ENCODE peak calls at places on chromosomes 7 and 10, in nine cellular contexts. C is NCI-H2081; W is RPMI7951; P is naive B cell; S is stimulated activated naive CD8-positive, alpha-beta T cell treated with anti-CD3 and anti-CD28 coated beads, Interleukin-15, amount 100 ng/mL, for 72 hours; H is cardiac fibroblast; J is neural crest cell; D is activated CD4-positive, alpha-beta T cell treated with anti-CD3 and anti-CD28 coated beads, Interleukin-2, amount 50 U/mL, for 4 hours; Q is stimulated activated CD8-positive, alpha-beta memory T cell treated with anti-CD3 and anti-CD28 coated beads, Interleukin-4, amount 100 ng/mL, for 4 hours. K is an unnamed sample.

GRCh38 chr7:115533785-115534184 is 496.8 kb downstream of the TFEC start:
- DNase-seq in P (no peak), C (no peak), J (no peak), H (no peak), Q (no peak), S (no peak), D (no peak), W (no peak), K (peak; percentile 2)

GRCh38 chr10:79066460-79067240 is 2.1 kb upstream of the ZMIZ1 start:
- DNase-seq in W (peak; percentile 40), Q (no peak), C (peak; percentile 23), D (no peak), H (peak; percentile 33), S (no peak), P (no peak), J (peak; percentile 20), K (no peak)

GRCh38 chr10:30051220-30051619 is 8.2 kb downstream of the JCAD start:
- DNase-seq in D (no peak), C (no peak), Q (no peak), S (no peak), W (no peak), J (no peak), P (no peak), H (no peak), K (peak; percentile 48)

GRCh38 chr10:129972145-129972965 is 8.3 kb upstream of the EBF3 start:
- DNase-seq in J (no peak), H (peak; percentile 14), W (peak; percentile 45), P (no peak), C (no peak), D (no peak), S (no peak), Q (no peak), K (no peak)

GRCh38 chr10:37671802-37672201 is 185.6 kb downstream of the ZNF248 start:
- DNase-seq in W (no peak), C (no peak), D (no peak), S (no peak), Q (no peak), J (no peak), H (no peak), P (no peak), K (no peak)

GRCh38 chr7:133139350-133139749 is 57.5 kb upstream of the CHCHD3 start:
- DNase-seq in Q (no peak), D (no peak), W (peak; percentile 34), H (peak; percentile 55), S (no peak), J (peak; percentile 12), P (no peak), C (no peak), K (peak; percentile 62)

GRCh38 chr10:119595134-119595714 is 1.5 kb downstream of the TIAL1 start:
- DNase-seq in H (peak; percentile 61), D (no peak), W (peak; percentile 37), Q (no peak), J (no peak), S (no peak), C (no peak), P (no peak), K (peak; percentile 56)

GRCh38 chr10:64726466-64726865 is 1205.3 kb downstream of the REEP3 start:
- DNase-seq in H (no peak), Q (no peak), D (no peak), P (no peak), J (no peak), W (no peak), S (no peak), C (no peak), K (no peak)

GRCh38 chr10:96299383-96299782 is 4.9 kb upstream of the DNTT start:
- DNase-seq in H (no peak), S (peak; percentile 15), W (no peak), C (no peak), J (no peak), Q (no peak), D (no peak), P (peak; percentile 42), K (no peak)

GRCh38 chr7:47893238-47893637 is 55.0 kb downstream of the PKD1L1 start:
- DNase-seq in Q (no peak), S (no peak), H (no peak), D (no peak), W (no peak), C (no peak), J (no peak), P (no peak), K (no peak)

GRCh38 chr7:33764752-33765451 is 140.4 kb upstream of the BMPER start:
- DNase-seq in Q (no peak), S (no peak), W (peak; percentile 63), J (no peak), H (peak; percentile 91), D (no peak), P (no peak), C (no peak), K (peak; percentile 41)

GRCh38 chr7:92228100-92228499 is 17.6 kb downstream of the KRIT1 start:
- DNase-seq in C (no peak), S (no peak), D (no peak), Q (no peak), H (peak; percentile 25), P (no peak), J (no peak), W (no peak), K (peak; percentile 5)

GRCh38 chr7:50852901-50853300 is 70.2 kb upstream of the GRB10 start:
- DNase-seq in D (no peak), Q (no peak), W (no peak), P (no peak), J (no peak), S (no peak), H (no peak), C (no peak), K (no peak)

GRCh38 chr10:7513455-7513854 is 102.6 kb upstream of the SFMBT2 start:
- DNase-seq in C (peak; percentile 58), W (no peak), H (no peak), D (no peak), Q (no peak), P (no peak), S (no peak), J (no peak), K (no peak)

GRCh38 chr7:140402178-140402835 is 1.6 kb upstream of the RAB19 start:
- DNase-seq in D (no peak), J (no peak), W (peak; percentile 41), H (peak; percentile 66), S (no peak), Q (no peak), P (no peak), C (no peak), K (peak; percentile 87)

GRCh38 chr7:101240226-101241014 is 2.8 kb upstream of the CLDN15 start:
- DNase-seq in D (no peak), C (no peak), S (no peak), H (no peak), P (no peak), Q (no peak), W (no peak), J (no peak), K (no peak)

GRCh38 chr7:122161628-122162027 is 17.6 kb upstream of the AASS start:
- DNase-seq in C (no peak), D (no peak), J (no peak), S (no peak), Q (no peak), P (no peak), H (no peak), W (no peak), K (no peak)

GRCh38 chr10:89351402-89352038 is 23.7 kb downstream of the IFIT3 start:
- DNase-seq in P (no peak), S (peak; percentile 39), H (no peak), Q (no peak), C (no peak), J (no peak), D (no peak), W (no peak), K (peak; percentile 64)

GRCh38 chr10:29105516-29106215 is 183.2 kb upstream of the LYZL1 start:
- DNase-seq in D (no peak), Q (no peak), W (peak; percentile 90), H (peak; percentile 61), J (no peak), C (no peak), S (no peak), P (no peak), K (peak; percentile 63)

K was measured in fibroblast of villous mesenchyme.